ENCODE peak calls at places on chromosome 17, in four cellular contexts. One of them, this sample, is unnamed.

GRCh38 chr17:15882777-15883176 is 62.2 kb upstream of the ADORA2B start:
- DNase-seq in K562: no peak
- DNase-seq in GM12878: no peak
- DNase-seq in HL-60: no peak
- DNase-seq in this sample: no peak

GRCh38 chr17:27105636-27106035 is 188.3 kb upstream of the WSB1 start:
- DNase-seq in HL-60: no peak
- DNase-seq in GM12878: no peak
- DNase-seq in K562: no peak
- DNase-seq in this sample: no peak

GRCh38 chr17:79826210-79826680 is 13.0 kb downstream of the CBX4 start:
- DNase-seq in K562: peak
- DNase-seq in HL-60: peak
- DNase-seq in GM12878: no peak
- DNase-seq in this sample: no peak

GRCh38 chr17:2177235-2177811 is 122.4 kb downstream of the HIC1 start:
- DNase-seq in HL-60: no peak
- DNase-seq in K562: no peak
- DNase-seq in GM12878: no peak
- DNase-seq in this sample: no peak

GRCh38 chr17:60311936-60312335 is 80.0 kb downstream of the USP32 start:
- DNase-seq in HL-60: no peak
- DNase-seq in K562: no peak
- DNase-seq in GM12878: no peak
- DNase-seq in this sample: no peak

GRCh38 chr17:75077490-75078096 is 10.2 kb upstream of the SLC16A5 start:
- DNase-seq in GM12878: no peak
- DNase-seq in HL-60: peak
- DNase-seq in K562: no peak
- DNase-seq in this sample: peak

GRCh38 chr17:31072186-31072585 is 22.6 kb upstream of the NF1 start:
- DNase-seq in K562: no peak
- DNase-seq in HL-60: no peak
- DNase-seq in GM12878: no peak
- DNase-seq in this sample: no peak

GRCh38 chr17:75508848-75509450 is 6.4 kb downstream of the CASKIN2 start:
- DNase-seq in HL-60: no peak
- DNase-seq in K562: no peak
- DNase-seq in GM12878: no peak
- DNase-seq in this sample: no peak

GRCh38 chr17:75181608-75182318 is 996 bp downstream of the SUMO2 start:
- DNase-seq in GM12878: no peak
- DNase-seq in HL-60: peak
- DNase-seq in K562: peak
- DNase-seq in this sample: no peak

GRCh38 chr17:42673885-42674754 is 2.7 kb downstream of the PLEKHH3 start:
- DNase-seq in K562: peak
- DNase-seq in GM12878: no peak
- DNase-seq in HL-60: no peak
- DNase-seq in this sample: no peak

GRCh38 chr17:80898706-80899105 is 92.9 kb upstream of the CHMP6 start:
- DNase-seq in GM12878: no peak
- DNase-seq in HL-60: no peak
- DNase-seq in K562: no peak
- DNase-seq in this sample: no peak

GRCh38 chr17:67386965-67387551 is 10.0 kb downstream of the PITPNC1 start:
- DNase-seq in GM12878: no peak
- DNase-seq in HL-60: peak
- DNase-seq in K562: peak
- DNase-seq in this sample: no peak

GRCh38 chr17:44522883-44523671 is 19.9 kb upstream of the GPATCH8 start:
- DNase-seq in K562: peak
- DNase-seq in GM12878: peak
- DNase-seq in HL-60: peak
- DNase-seq in this sample: peak
- TF ChIP-seq SPI1 in K562: no peak
- TF ChIP-seq SPI1 in GM12878: no peak
- TF ChIP-seq SPI1 in HL-60: no peak
- TF ChIP-seq SPI1 in this sample: no peak

DNA sequence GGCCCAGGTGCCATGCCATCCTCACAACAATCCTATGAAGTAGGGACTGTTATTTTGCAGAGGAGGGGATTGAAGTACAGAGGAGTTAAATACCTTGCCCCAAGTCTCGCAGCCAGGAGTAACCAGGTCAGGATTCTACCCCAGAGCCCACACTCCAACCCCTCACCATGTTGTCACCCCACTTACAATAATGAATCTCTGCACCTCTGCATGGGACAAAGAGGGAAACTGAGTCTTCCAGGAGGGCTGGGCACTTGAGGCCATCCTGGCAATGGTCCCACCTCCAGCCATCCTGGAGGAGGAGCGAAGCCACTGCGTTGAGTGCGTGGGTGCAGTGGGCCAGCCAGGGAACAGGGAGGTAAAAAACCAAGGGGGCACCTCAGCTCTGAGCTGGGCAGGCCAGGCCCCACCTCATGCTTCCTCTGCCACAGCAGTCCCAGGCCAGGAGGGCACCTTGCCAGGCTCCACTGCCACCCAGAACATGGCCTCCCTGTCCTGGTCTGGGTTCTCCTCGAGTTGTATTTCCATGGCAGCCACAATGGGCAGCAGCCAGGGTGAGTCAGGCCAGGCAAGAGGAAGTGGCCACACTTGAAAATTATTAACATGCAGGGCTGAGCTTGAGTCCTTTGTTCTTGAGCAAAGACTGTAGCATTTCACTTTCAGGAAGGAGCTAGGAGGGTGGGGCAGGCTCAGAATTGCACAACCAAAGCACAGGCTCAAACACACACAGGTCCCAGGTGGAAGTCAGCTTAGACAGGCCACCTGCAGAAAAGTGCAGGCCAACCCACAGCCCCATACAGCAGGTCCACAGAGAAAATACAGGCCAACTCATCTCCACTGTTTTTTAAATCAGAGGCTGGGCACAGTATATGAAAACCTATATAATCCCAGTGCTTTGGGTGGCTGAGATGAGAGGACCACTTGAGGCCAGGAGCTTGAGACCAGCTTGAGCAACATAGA is 52.1 kb downstream of the CUEDC1 start:
- DNase-seq in HL-60: peak
- DNase-seq in GM12878: peak
- DNase-seq in K562: no peak
- DNase-seq in this sample: no peak
- TF ChIP-seq SPI1 in HL-60: peak
- TF ChIP-seq SPI1 in GM12878: peak
- TF ChIP-seq SPI1 in K562: peak
- TF ChIP-seq SPI1 in this sample: peak

DNA sequence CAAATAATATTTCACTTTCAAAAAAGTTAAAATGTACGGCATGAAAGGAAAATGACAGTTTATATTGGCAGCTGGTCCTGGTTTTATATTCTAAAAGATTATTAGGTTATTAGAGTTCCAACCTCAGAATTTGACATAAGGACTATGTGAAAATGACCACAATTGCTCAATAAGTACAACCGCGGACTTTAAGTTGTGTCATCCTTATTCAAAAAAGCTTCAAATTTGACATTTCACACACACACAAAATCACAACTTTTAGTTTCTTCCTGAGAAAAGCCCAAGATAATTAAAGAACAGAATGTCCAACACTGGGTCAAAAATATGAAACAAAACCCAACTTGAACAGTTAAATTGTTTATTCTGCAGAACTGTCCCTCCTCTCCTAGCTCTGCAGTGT is 133.2 kb upstream of the AXIN2 start:
- DNase-seq in K562: no peak
- DNase-seq in HL-60: no peak
- DNase-seq in GM12878: no peak
- DNase-seq in this sample: no peak
- TF ChIP-seq SPI1 in K562: no peak
- TF ChIP-seq SPI1 in HL-60: no peak
- TF ChIP-seq SPI1 in GM12878: no peak
- TF ChIP-seq SPI1 in this sample: no peak

GRCh38 chr17:41523225-41523593 is 4.5 kb upstream of the KRT15 start:
- DNase-seq in GM12878: no peak
- DNase-seq in K562: no peak
- DNase-seq in HL-60: no peak
- DNase-seq in this sample: no peak

GRCh38 chr17:41524261-41524660 is 3.8 kb downstream of the KRT19 start:
- DNase-seq in HL-60: no peak
- DNase-seq in K562: no peak
- DNase-seq in GM12878: no peak
- DNase-seq in this sample: no peak

GRCh38 chr17:41521574-41522261 is 3.0 kb upstream of the KRT15 start:
- DNase-seq in HL-60: no peak
- DNase-seq in K562: peak
- DNase-seq in GM12878: no peak
- DNase-seq in this sample: no peak

GRCh38 chr17:41522301-41523224 is 3.9 kb upstream of the KRT15 start:
- DNase-seq in K562: no peak
- DNase-seq in GM12878: no peak
- DNase-seq in HL-60: no peak
- DNase-seq in this sample: no peak

DNA sequence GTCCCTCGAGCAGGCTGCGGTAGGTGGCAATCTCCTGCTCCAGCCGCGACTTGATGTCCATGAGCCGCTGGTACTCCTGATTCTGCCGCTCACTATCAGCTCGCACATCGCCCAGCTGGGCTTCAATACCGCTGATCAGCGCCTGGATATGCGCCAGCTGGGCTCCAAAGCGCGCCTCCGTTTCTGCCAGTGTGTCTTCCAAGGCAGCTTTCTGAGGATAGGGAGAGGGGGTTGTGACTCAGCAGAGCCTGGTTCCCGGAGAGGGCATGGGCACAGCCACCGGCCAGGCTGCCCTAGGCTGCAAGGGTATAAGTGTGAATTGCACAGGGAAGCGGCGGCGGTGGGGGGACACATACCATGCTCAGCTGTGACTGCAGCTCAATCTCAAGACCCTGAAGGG is 4.3 kb downstream of the KRT19 start:
- DNase-seq in K562: no peak
- DNase-seq in GM12878: no peak
- DNase-seq in HL-60: no peak
- DNase-seq in this sample: no peak
- TF ChIP-seq SPI1 in K562: no peak
- TF ChIP-seq SPI1 in GM12878: no peak
- TF ChIP-seq SPI1 in HL-60: no peak
- TF ChIP-seq SPI1 in this sample: no peak

DNA sequence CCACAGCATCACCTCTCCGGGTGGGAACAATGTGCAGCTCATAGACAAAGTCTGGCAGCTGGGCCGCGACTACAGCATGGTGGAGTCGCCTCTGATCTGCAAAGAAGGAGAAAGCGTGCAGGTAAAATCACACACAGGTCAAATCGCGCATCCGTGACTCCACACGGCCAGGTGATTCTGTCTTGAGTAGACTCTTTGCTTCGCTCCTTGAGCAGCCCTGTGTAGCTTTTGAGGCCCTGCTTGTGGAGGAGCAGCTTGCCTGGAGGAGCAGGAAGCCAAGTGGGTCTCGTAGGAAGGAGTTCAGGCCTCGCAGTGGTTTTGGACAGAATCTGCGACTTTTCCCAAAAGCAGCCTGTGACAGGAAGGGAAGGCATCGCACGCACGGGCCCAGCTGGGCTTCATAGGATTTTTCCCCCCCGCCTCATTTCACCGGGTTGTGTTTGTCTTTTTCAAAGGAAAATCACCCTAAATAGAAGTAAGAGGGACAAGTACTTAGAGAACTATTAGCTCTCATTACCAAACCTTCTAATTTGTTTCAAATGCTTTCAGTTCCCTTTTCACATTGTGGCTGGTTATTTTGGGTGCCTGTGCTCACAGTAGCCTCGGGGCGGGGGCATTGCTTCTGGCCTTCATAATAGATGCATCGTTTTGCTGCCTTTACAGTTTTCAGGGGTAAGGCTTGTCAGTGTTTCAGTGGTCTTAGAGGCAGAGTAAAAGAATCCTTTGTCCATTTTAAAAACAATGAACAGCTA is 71.5 kb downstream of the SEC14L1 start:
- DNase-seq in GM12878: peak
- DNase-seq in HL-60: no peak
- DNase-seq in K562: no peak
- DNase-seq in this sample: peak
- TF ChIP-seq SPI1 in GM12878: peak
- TF ChIP-seq SPI1 in HL-60: no peak
- TF ChIP-seq SPI1 in K562: no peak
- TF ChIP-seq SPI1 in this sample: peak

GRCh38 chr17:34823023-34823422 is 138.2 kb downstream of the CCT6B start:
- DNase-seq in K562: no peak
- DNase-seq in GM12878: no peak
- DNase-seq in HL-60: no peak
- DNase-seq in this sample: no peak

GRCh38 chr17:34822007-34822737 is 139.1 kb downstream of the CCT6B start:
- DNase-seq in GM12878: no peak
- DNase-seq in K562: no peak
- DNase-seq in HL-60: no peak
- DNase-seq in this sample: no peak

GRCh38 chr17:34817252-34817651 is 144.0 kb downstream of the CCT6B start:
- DNase-seq in K562: no peak
- DNase-seq in HL-60: no peak
- DNase-seq in GM12878: no peak
- DNase-seq in this sample: no peak

GRCh38 chr17:34820166-34820920 is 140.9 kb downstream of the CCT6B start:
- DNase-seq in HL-60: no peak
- DNase-seq in K562: no peak
- DNase-seq in GM12878: no peak
- DNase-seq in this sample: no peak

DNA sequence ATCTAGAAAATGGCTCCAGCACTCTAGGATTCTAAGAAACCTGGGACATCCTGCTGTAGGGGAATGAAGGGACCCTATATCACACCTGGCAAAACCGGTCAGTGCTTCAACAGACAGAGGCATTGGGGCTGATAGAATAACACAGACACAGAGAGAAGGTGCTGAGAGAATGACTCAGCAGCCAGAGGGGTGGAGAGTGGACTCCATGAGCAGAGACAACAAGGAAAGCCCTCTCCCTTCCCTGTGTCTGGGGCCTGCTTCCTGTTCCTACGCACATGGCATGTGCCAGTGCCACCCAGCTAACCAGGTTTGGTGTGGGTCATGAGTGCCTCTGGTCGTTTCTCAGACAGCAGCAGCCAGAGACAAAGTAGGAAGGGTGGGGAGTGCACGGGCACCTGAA is 140.3 kb downstream of the CCT6B start:
- DNase-seq in GM12878: no peak
- DNase-seq in HL-60: no peak
- DNase-seq in K562: no peak
- DNase-seq in this sample: no peak
- TF ChIP-seq SPI1 in GM12878: no peak
- TF ChIP-seq SPI1 in HL-60: no peak
- TF ChIP-seq SPI1 in K562: no peak
- TF ChIP-seq SPI1 in this sample: no peak

GRCh38 chr17:78258323-78259229 is 27.1 kb downstream of the TMEM235 start:
- DNase-seq in GM12878: no peak
- DNase-seq in HL-60: peak
- DNase-seq in K562: peak
- DNase-seq in this sample: no peak

GRCh38 chr17:78255029-78255656 is 23.7 kb downstream of the TMEM235 start:
- DNase-seq in GM12878: no peak
- DNase-seq in HL-60: no peak
- DNase-seq in K562: no peak
- DNase-seq in this sample: no peak

GRCh38 chr17:78256705-78257559 is 25.5 kb downstream of the TMEM235 start:
- DNase-seq in K562: no peak
- DNase-seq in GM12878: no peak
- DNase-seq in HL-60: no peak
- DNase-seq in this sample: no peak

GRCh38 chr17:78255953-78256704 is 24.7 kb downstream of the TMEM235 start:
- DNase-seq in K562: no peak
- DNase-seq in GM12878: no peak
- DNase-seq in HL-60: peak
- DNase-seq in this sample: no peak

GRCh38 chr17:78257810-78258322 is 26.4 kb downstream of the TMEM235 start:
- DNase-seq in HL-60: peak
- DNase-seq in GM12878: no peak
- DNase-seq in K562: peak
- DNase-seq in this sample: no peak
- TF ChIP-seq SPI1 in HL-60: peak
- TF ChIP-seq SPI1 in GM12878: no peak
- TF ChIP-seq SPI1 in K562: no peak
- TF ChIP-seq SPI1 in this sample: no peak